ENCODE peak calls at places on chromosomes 2 and 18, in six cellular contexts. One of them, this sample, is unnamed.

GRCh38 chr2:210233487-210233886 is 8.2 kb upstream of the ACADL start:
- DNase-seq in hepatocyte: no peak
- DNase-seq in HepG2: no peak
- DNase-seq in GM23248: no peak
- DNase-seq in GM23338: no peak
- DNase-seq in GM12878: no peak
- DNase-seq in this sample: no peak

GRCh38 chr2:189698020-189698887 is 23.8 kb downstream of the ANKAR start:
- DNase-seq in GM23248: peak; percentile 77
- DNase-seq in HepG2: peak; percentile 67
- DNase-seq in GM12878: no peak
- DNase-seq in hepatocyte: peak; percentile 70
- DNase-seq in GM23338: peak; percentile 81
- DNase-seq in this sample: peak; percentile 66

GRCh38 chr18:62897153-62897552 is 181.8 kb downstream of the PHLPP1 start:
- DNase-seq in HepG2: no peak
- DNase-seq in GM12878: no peak
- DNase-seq in GM23338: no peak
- DNase-seq in hepatocyte: no peak
- DNase-seq in GM23248: peak; percentile 75
- DNase-seq in this sample: no peak

GRCh38 chr2:36770542-36771287 is 74.2 kb downstream of the VIT start:
- DNase-seq in hepatocyte: peak; percentile 29
- DNase-seq in GM23338: peak; percentile 91
- DNase-seq in GM12878: no peak
- DNase-seq in GM23248: peak; percentile 52
- DNase-seq in HepG2: peak; percentile 67
- DNase-seq in this sample: peak; percentile 76

GRCh38 chr2:226684563-226684959 is 115.1 kb downstream of the IRS1 start:
- DNase-seq in hepatocyte: no peak
- DNase-seq in GM23248: no peak
- DNase-seq in GM12878: no peak
- DNase-seq in HepG2: no peak
- DNase-seq in GM23338: no peak
- DNase-seq in this sample: no peak

GRCh38 chr2:68046642-68047240 is 16.1 kb downstream of the C1D start:
- DNase-seq in HepG2: no peak
- DNase-seq in GM23338: no peak
- DNase-seq in hepatocyte: no peak
- DNase-seq in GM12878: no peak
- DNase-seq in GM23248: no peak
- DNase-seq in this sample: peak; percentile 26

GRCh38 chr2:130391058-130391871 is 35.4 kb downstream of the PTPN18 start:
- DNase-seq in hepatocyte: peak; percentile 90
- DNase-seq in GM12878: no peak
- DNase-seq in HepG2: peak; percentile 55
- DNase-seq in GM23248: peak; percentile 89
- DNase-seq in GM23338: peak; percentile 73
- DNase-seq in this sample: peak; percentile 66

GRCh38 chr2:144452169-144453038 is 67.5 kb downstream of the ZEB2 start:
- DNase-seq in hepatocyte: peak; percentile 12
- DNase-seq in GM12878: no peak
- DNase-seq in HepG2: no peak
- DNase-seq in GM23248: peak; percentile 71
- DNase-seq in GM23338: peak; percentile 79
- DNase-seq in this sample: peak; percentile 81

GRCh38 chr2:10454505-10454904 is 6.4 kb upstream of the ODC1 start:
- DNase-seq in hepatocyte: no peak
- DNase-seq in HepG2: no peak
- DNase-seq in GM23248: no peak
- DNase-seq in GM12878: no peak
- DNase-seq in GM23338: no peak
- DNase-seq in this sample: no peak

GRCh38 chr2:232988444-232988843 is 24.6 kb downstream of the NGEF start:
- DNase-seq in HepG2: peak; percentile 87
- DNase-seq in GM12878: no peak
- DNase-seq in GM23338: no peak
- DNase-seq in hepatocyte: peak; percentile 74
- DNase-seq in GM23248: peak; percentile 98
- DNase-seq in this sample: peak; percentile 22

GRCh38 chr2:72031346-72032115 is 116.1 kb downstream of the CYP26B1 start:
- DNase-seq in GM23338: peak; percentile 16
- DNase-seq in HepG2: no peak
- DNase-seq in GM12878: no peak
- DNase-seq in GM23248: no peak
- DNase-seq in hepatocyte: no peak
- DNase-seq in this sample: no peak

GRCh38 chr2:9232886-9233285 is 26.3 kb downstream of the ASAP2 start:
- DNase-seq in GM12878: no peak
- DNase-seq in HepG2: peak; percentile 87
- DNase-seq in GM23248: no peak
- DNase-seq in GM23338: no peak
- DNase-seq in hepatocyte: no peak
- DNase-seq in this sample: no peak

GRCh38 chr18:47953471-47953931 is 23.0 kb upstream of the SMAD2 start:
- DNase-seq in HepG2: no peak
- DNase-seq in hepatocyte: no peak
- DNase-seq in GM23248: peak; percentile 82
- DNase-seq in GM12878: no peak
- DNase-seq in GM23338: peak; percentile 40
- DNase-seq in this sample: peak; percentile 82

GRCh38 chr2:10345813-10346212 is 43.1 kb downstream of the HPCAL1 start:
- DNase-seq in GM23338: no peak
- DNase-seq in GM23248: no peak
- DNase-seq in HepG2: no peak
- DNase-seq in GM12878: no peak
- DNase-seq in hepatocyte: no peak
- DNase-seq in this sample: no peak

GRCh38 chr2:165274698-165275097 is 35.5 kb downstream of the SCN2A start:
- DNase-seq in GM23248: peak; percentile 55
- DNase-seq in GM12878: no peak
- DNase-seq in GM23338: no peak
- DNase-seq in hepatocyte: no peak
- DNase-seq in HepG2: no peak
- DNase-seq in this sample: no peak

GRCh38 chr2:75882530-75882929 is 171.8 kb upstream of the GCFC2 start:
- DNase-seq in GM12878: no peak
- DNase-seq in hepatocyte: no peak
- DNase-seq in GM23248: no peak
- DNase-seq in GM23338: no peak
- DNase-seq in HepG2: no peak
- DNase-seq in this sample: no peak

GRCh38 chr2:166434491-166434890 is 58.7 kb upstream of the SCN9A start:
- DNase-seq in HepG2: no peak
- DNase-seq in GM23248: no peak
- DNase-seq in GM12878: no peak
- DNase-seq in hepatocyte: no peak
- DNase-seq in GM23338: no peak
- DNase-seq in this sample: no peak

GRCh38 chr2:105287692-105288091 is 41.8 kb downstream of the TGFBRAP1 start:
- DNase-seq in HepG2: peak; percentile 21
- DNase-seq in GM12878: peak; percentile 4
- DNase-seq in GM23248: peak; percentile 42
- DNase-seq in hepatocyte: peak; percentile 46
- DNase-seq in GM23338: peak; percentile 80
- DNase-seq in this sample: peak; percentile 42

GRCh38 chr2:25309402-25309801 is 32.3 kb downstream of the DNMT3A start:
- DNase-seq in HepG2: peak; percentile 59
- DNase-seq in GM12878: no peak
- DNase-seq in hepatocyte: peak; percentile 58
- DNase-seq in GM23338: peak; percentile 91
- DNase-seq in GM23248: peak; percentile 54
- DNase-seq in this sample: peak; percentile 82

GRCh38 chr2:54386993-54387590 is 69.0 kb upstream of the SPTBN1 start:
- DNase-seq in HepG2: no peak
- DNase-seq in GM23338: no peak
- DNase-seq in GM23248: peak; percentile 77
- DNase-seq in GM12878: no peak
- DNase-seq in hepatocyte: no peak
- DNase-seq in this sample: no peak

GRCh38 chr2:182611009-182611408 is 105.0 kb upstream of the DNAJC10 start:
- DNase-seq in HepG2: no peak
- DNase-seq in hepatocyte: no peak
- DNase-seq in GM12878: no peak
- DNase-seq in GM23248: no peak
- DNase-seq in GM23338: peak; percentile 52
- DNase-seq in this sample: no peak

GRCh38 chr18:46313521-46313920 is 209.3 kb downstream of the HAUS1 start:
- DNase-seq in HepG2: no peak
- DNase-seq in GM23248: no peak
- DNase-seq in GM23338: no peak
- DNase-seq in hepatocyte: no peak
- DNase-seq in GM12878: no peak
- DNase-seq in this sample: no peak
- H3K4me3 ChIP-seq in HepG2: no peak overlapping the region
- H3K4me3 ChIP-seq in GM23248: no peak overlapping the region
- H3K4me3 ChIP-seq in GM23338: no peak overlapping the region
- H3K4me3 ChIP-seq in hepatocyte: no peak overlapping the region
- H3K4me3 ChIP-seq in GM12878: no peak overlapping the region
- H3K4me3 ChIP-seq in this sample: no peak overlapping the region

DNA sequence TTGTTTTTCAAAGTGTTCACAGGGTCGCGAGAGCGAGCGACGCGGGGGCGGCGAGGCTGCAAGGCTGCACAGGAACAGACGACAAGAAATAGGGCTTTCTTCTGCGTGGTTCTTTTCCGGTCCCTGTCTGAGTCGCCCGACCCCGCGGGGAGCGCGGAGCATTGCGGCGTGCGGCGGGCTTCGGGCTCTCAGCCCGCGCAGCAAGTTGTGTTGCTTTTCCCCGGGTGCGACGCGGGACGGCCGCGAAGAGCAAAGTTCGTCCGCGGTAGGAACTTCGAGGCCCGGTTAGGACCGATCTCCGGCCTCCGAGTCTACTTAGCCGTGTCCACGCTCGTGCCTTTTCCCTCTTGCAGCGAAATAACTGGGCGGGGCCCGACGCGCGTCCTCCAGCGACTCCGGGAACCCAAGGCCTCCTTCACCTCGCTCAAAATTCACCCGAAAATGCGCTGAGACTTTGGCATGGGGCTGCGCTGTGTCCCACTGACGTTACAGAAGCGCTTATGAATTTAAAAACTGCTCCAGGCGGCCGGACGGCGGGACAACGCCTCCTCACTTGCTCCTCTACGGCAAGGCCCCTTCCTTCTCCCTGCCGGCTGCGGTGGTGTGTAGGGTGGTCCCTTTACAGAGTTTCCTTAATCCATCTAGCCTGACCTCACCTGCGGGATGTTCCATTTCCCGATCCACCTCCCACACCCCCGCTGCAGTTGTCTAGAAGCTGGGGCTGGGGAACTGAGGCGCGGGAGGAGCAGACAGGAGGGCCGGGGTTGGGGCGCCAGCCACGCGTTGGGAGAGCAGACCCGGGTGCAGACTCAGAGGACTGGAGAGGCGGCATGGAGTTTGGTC is 1.5 kb upstream of the BCL2L11 start:
- DNase-seq in hepatocyte: peak; percentile 48
- DNase-seq in GM12878: no peak
- DNase-seq in GM23338: peak; percentile 43
- DNase-seq in HepG2: no peak
- DNase-seq in GM23248: peak; percentile 24
- DNase-seq in this sample: no peak
- TF ChIP-seq EZH2 in hepatocyte: peak; percentile 96
- TF ChIP-seq EZH2 in GM12878: peak; percentile 82
- TF ChIP-seq EZH2 in GM23338: peak; percentile 80
- TF ChIP-seq EZH2 in HepG2: no peak
- TF ChIP-seq EZH2 in GM23248: peak; percentile 3
- TF ChIP-seq EZH2 in this sample: no peak

GRCh38 chr2:64262816-64263215 is 118.6 kb upstream of the PELI1 start:
- DNase-seq in GM23338: no peak
- DNase-seq in hepatocyte: no peak
- DNase-seq in GM12878: no peak
- DNase-seq in HepG2: no peak
- DNase-seq in GM23248: no peak
- DNase-seq in this sample: no peak

GRCh38 chr2:64260817-64261216 is 116.6 kb upstream of the PELI1 start:
- DNase-seq in HepG2: no peak
- DNase-seq in GM23338: no peak
- DNase-seq in GM12878: peak; percentile 75
- DNase-seq in GM23248: no peak
- DNase-seq in hepatocyte: no peak
- DNase-seq in this sample: peak; percentile 62

GRCh38 chr2:64262068-64262467 is 117.8 kb upstream of the PELI1 start:
- DNase-seq in HepG2: peak; percentile 56
- DNase-seq in GM23338: no peak
- DNase-seq in hepatocyte: peak; percentile 78
- DNase-seq in GM23248: no peak
- DNase-seq in GM12878: no peak
- DNase-seq in this sample: no peak

GRCh38 chr2:64259301-64259700 is 115.1 kb upstream of the PELI1 start:
- DNase-seq in GM23338: no peak
- DNase-seq in GM12878: no peak
- DNase-seq in GM23248: no peak
- DNase-seq in HepG2: no peak
- DNase-seq in hepatocyte: no peak
- DNase-seq in this sample: peak; percentile 87

DNA sequence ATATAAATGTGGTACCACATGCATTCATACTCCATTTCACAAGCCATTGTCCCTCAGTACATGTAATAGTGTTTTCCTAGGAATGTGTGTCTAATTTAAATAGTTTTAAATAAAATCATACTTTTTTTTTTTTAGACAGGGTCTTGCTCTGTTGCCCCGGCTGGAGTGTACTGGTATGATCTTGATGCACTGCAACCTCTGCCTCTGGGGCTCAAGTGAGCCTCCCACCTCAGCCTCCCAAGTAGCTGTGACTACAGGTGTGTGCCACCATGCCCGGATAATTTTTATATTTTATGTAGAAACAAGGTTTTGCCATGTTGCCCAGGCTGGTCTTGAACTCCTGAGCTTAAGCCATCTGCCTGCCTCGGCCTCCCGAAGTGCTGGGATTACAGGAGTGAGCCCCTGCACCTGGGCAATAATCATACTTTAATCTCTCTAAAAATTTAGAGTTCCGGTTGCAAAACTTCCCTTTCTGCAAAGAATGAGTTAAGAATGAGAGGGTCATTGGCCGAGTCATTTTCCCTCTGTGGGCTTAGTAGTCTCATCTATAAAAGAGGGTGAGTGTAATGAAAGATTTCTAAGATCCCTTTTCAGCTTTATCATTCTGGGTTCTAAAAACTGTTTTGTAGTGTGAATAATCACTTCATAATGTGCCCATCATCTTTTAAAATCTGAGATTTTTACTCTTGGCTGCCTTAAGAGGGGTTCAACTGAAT is 116.0 kb upstream of the PELI1 start:
- DNase-seq in GM23248: no peak
- DNase-seq in hepatocyte: no peak
- DNase-seq in GM23338: no peak
- DNase-seq in HepG2: no peak
- DNase-seq in GM12878: no peak
- DNase-seq in this sample: peak; percentile 12
- H3K4me3 ChIP-seq in GM23248: no peak overlapping the region
- H3K4me3 ChIP-seq in hepatocyte: no peak overlapping the region
- H3K4me3 ChIP-seq in GM23338: no peak overlapping the region
- H3K4me3 ChIP-seq in HepG2: no peak overlapping the region
- H3K4me3 ChIP-seq in GM12878: peak overlapping the region; percentile 31
- H3K4me3 ChIP-seq in this sample: no peak overlapping the region

GRCh38 chr2:235325126-235325525 is 168.7 kb upstream of the AGAP1 start:
- DNase-seq in GM12878: no peak
- DNase-seq in hepatocyte: peak; percentile 12
- DNase-seq in GM23338: peak; percentile 16
- DNase-seq in GM23248: no peak
- DNase-seq in HepG2: no peak
- DNase-seq in this sample: no peak
- TF ChIP-seq EZH2 in GM12878: no peak
- TF ChIP-seq EZH2 in hepatocyte: no peak
- TF ChIP-seq EZH2 in GM23338: no peak
- TF ChIP-seq EZH2 in GM23248: no peak
- TF ChIP-seq EZH2 in HepG2: no peak
- TF ChIP-seq EZH2 in this sample: no peak